ENCODE peak calls at places on chromosomes 11 and 22, in eight cellular contexts. L is NCI-H345; G is mesothelial cell of epicardium; N is AG08395; I is spleen; Y is cardiac fibroblast; X is lung; B is effector memory CD4-positive, alpha-beta T cell. D is an unnamed sample.

GRCh38 chr22:25766418-25766817 is 24.4 kb downstream of the MYO18B start:
- DNase-seq in L (no peak), G (no peak), N (no peak), I (no peak), Y (no peak), X (no peak), B (no peak), D (no peak)

GRCh38 chr11:119483881-119484371 is 61.0 kb upstream of the THY1 start:
- DNase-seq in L (no peak), G (no peak), N (no peak), I (no peak), Y (no peak), X (no peak), B (no peak), D (no peak)

GRCh38 chr22:28112548-28113043 is 193.5 kb upstream of the PITPNB start:
- DNase-seq in L (no peak), G (peak), N (peak), I (no peak), Y (peak), X (peak), B (no peak), D (peak)

GRCh38 chr22:40826984-40827741 is 8.0 kb upstream of the SLC25A17 start:
- DNase-seq in L (no peak), G (no peak), N (no peak), I (no peak), Y (no peak), X (no peak), B (no peak), D (no peak)

GRCh38 chr11:19972637-19973036 is 187.6 kb downstream of the DBX1 start:
- DNase-seq in L (no peak), G (no peak), N (no peak), I (no peak), Y (no peak), X (no peak), B (no peak), D (no peak)

GRCh38 chr11:8033312-8033715 is 46.2 kb downstream of the EIF3F start:
- DNase-seq in L (peak), G (peak), N (peak), I (peak), Y (peak), X (peak), B (peak), D (peak)

GRCh38 chr22:42344391-42344861 is 74.0 kb upstream of the TCF20 start:
- DNase-seq in L (no peak), G (no peak), N (peak), I (peak), Y (no peak), X (no peak), B (no peak), D (no peak)

GRCh38 chr11:102415252-102415916 is 37.2 kb downstream of the TMEM123 start:
- DNase-seq in L (no peak), G (no peak), N (no peak), I (no peak), Y (no peak), X (no peak), B (no peak), D (no peak)

GRCh38 chr22:35629406-35630234 is 12.5 kb upstream of the MB start:
- DNase-seq in L (no peak), G (no peak), N (peak), I (no peak), Y (peak), X (peak), B (peak), D (no peak)

GRCh38 chr11:64076764-64077163 is 41.0 kb downstream of the FLRT1 start:
- DNase-seq in L (no peak), G (no peak), N (no peak), I (no peak), Y (no peak), X (no peak), B (no peak), D (no peak)

GRCh38 chr11:28483072-28483867 is 375.1 kb downstream of the METTL15 start:
- DNase-seq in L (no peak), G (no peak), N (no peak), I (no peak), Y (no peak), X (no peak), B (no peak), D (no peak)

GRCh38 chr11:124758355-124759267 is 3.5 kb downstream of the ESAM start:
- DNase-seq in L (peak), G (no peak), N (peak), I (peak), Y (peak), X (peak), B (peak), D (peak)

GRCh38 chr22:45170001-45170466 is 6.3 kb downstream of the NUP50 start:
- DNase-seq in L (no peak), G (no peak), N (no peak), I (no peak), Y (no peak), X (no peak), B (no peak), D (no peak)

GRCh38 chr22:47672526-47672925 is 910.1 kb downstream of the TBC1D22A start:
- DNase-seq in L (no peak), G (no peak), N (no peak), I (no peak), Y (no peak), X (no peak), B (no peak), D (no peak)